ENCODE peak calls at places on chromosomes 11 and 22, in seven cellular contexts. Y is kidney tubule cell; J is heart left ventricle; K is NCI-H510A treated with DMSO at 0.1 percent for 48 hours; N is stimulated activated CD8-positive, alpha-beta memory T cell treated with anti-CD3 and anti-CD28 coated beads, Interleukin-4, amount 100 ng/mL, for 24 hours; B is IMR-90; W is AML-193. M is an unnamed sample.

GRCh38 chr11:18277560-18278271 is 11.7 kb downstream of the SAA1 start:
- DNase-seq in N (no peak), Y (no peak), K (no peak), B (peak; percentile 9), J (no peak), W (peak; percentile 68), M (no peak)

GRCh38 chr11:30936476-30936875 is 350.3 kb upstream of the MPPED2 start:
- DNase-seq in B (peak; percentile 27), K (no peak), Y (peak; percentile 62), N (no peak), J (no peak), W (no peak), M (no peak)

GRCh38 chr22:21823740-21824438 is 43.6 kb downstream of the MAPK1 start:
- DNase-seq in K (no peak), W (no peak), Y (no peak), J (no peak), B (peak; percentile 63), N (no peak), M (no peak)

GRCh38 chr11:134486106-134486505 is 74.1 kb upstream of the B3GAT1 start:
- DNase-seq in B (no peak), Y (no peak), K (no peak), N (no peak), J (no peak), W (no peak), M (no peak)

GRCh38 chr11:64770120-64770519 is 8.2 kb downstream of the SF1 start:
- DNase-seq in N (no peak), K (no peak), Y (no peak), W (no peak), J (no peak), B (no peak), M (no peak)

GRCh38 chr22:39439170-39439569 is 17.6 kb upstream of the MGAT3 start:
- DNase-seq in Y (peak; percentile 17), N (no peak), W (no peak), J (no peak), K (no peak), B (peak; percentile 76), M (no peak)

GRCh38 chr11:85180528-85180927 is 446.6 kb downstream of the DLG2 start:
- DNase-seq in B (no peak), W (no peak), K (no peak), J (no peak), Y (no peak), N (no peak), M (no peak)

GRCh38 chr11:71240865-71241691 is 11.3 kb downstream of the SHANK2 start:
- DNase-seq in K (no peak), J (no peak), W (no peak), B (peak; percentile 94), N (no peak), Y (peak; percentile 90), M (peak; percentile 68)

GRCh38 chr11:69111578-69112247 is 44.0 kb upstream of the SMIM38 start:
- DNase-seq in N (no peak), Y (no peak), K (no peak), W (no peak), J (no peak), B (no peak), M (no peak)

GRCh38 chr11:63738720-63739360 is 29.7 kb downstream of the ZFTA start:
- DNase-seq in Y (peak; percentile 75), B (peak; percentile 84), K (peak; percentile 84), J (peak; percentile 43), N (peak; percentile 38), W (peak; percentile 60), M (peak; percentile 56)

GRCh38 chr22:29985912-29986311 is 94.4 kb upstream of the HORMAD2 start:
- DNase-seq in B (no peak), Y (no peak), K (no peak), J (no peak), N (no peak), W (no peak), M (no peak)

M was measured in psoas muscle.